ENCODE peak calls at places on chromosome 22, in six cellular contexts. B is right atrium auricular region, J is pancreas, U is keratinocyte, C is GM12865, O is Karpas-422. Y is an unnamed sample.
A peak's percentile ranks its signal among the peaks of the same experiment; 100 is the strongest.

GRCh38 chr22:46071451-46072029 is 78.8 kb upstream of the PPARA start:
- DNase-seq in J (peak; percentile 90), C (peak; percentile 83), U (no peak), B (peak; percentile 91), O (peak; percentile 94), Y (peak; percentile 17)

GRCh38 chr22:25903294-25903693 is 161.3 kb downstream of the MYO18B start:
- DNase-seq in U (no peak), C (peak; percentile 11), J (no peak), O (peak; percentile 76), B (no peak), Y (no peak)

GRCh38 chr22:45290410-45290936 is 5.7 kb downstream of the UPK3A start:
- DNase-seq in U (no peak), B (no peak), J (no peak), C (no peak), O (no peak), Y (no peak)

GRCh38 chr22:47116426-47117341 is 354.2 kb downstream of the TBC1D22A start:
- DNase-seq in C (no peak), B (no peak), O (no peak), U (no peak), J (peak; percentile 96), Y (no peak)

GRCh38 chr22:23305922-23306374 is 125.6 kb downstream of the BCR start:
- DNase-seq in O (peak; percentile 9), C (no peak), U (no peak), B (peak; percentile 92), J (no peak), Y (no peak)

GRCh38 chr22:31230871-31231621 is 18.9 kb downstream of the LIMK2 start:
- DNase-seq in C (peak; percentile 73), B (no peak), J (peak; percentile 62), U (no peak), O (peak; percentile 78), Y (peak; percentile 75)

GRCh38 chr22:35628732-35629131 is 11.6 kb upstream of the MB start:
- DNase-seq in C (no peak), O (peak; percentile 40), U (no peak), B (no peak), J (no peak), Y (no peak)

GRCh38 chr22:44823806-44824205 is 71.4 kb downstream of the ARHGAP8 start:
- DNase-seq in C (no peak), B (no peak), U (no peak), J (no peak), O (no peak), Y (no peak)

GRCh38 chr22:24165673-24166072 is 15.6 kb upstream of the SUSD2 start:
- DNase-seq in O (no peak), J (no peak), C (no peak), B (no peak), U (no peak), Y (no peak)

GRCh38 chr22:33803371-33803770 is 116.9 kb downstream of the LARGE1 start:
- DNase-seq in O (no peak), J (no peak), B (no peak), C (no peak), U (peak; percentile 73), Y (no peak)

GRCh38 chr22:41862160-41862529 is 29.2 kb downstream of the SREBF2 start:
- DNase-seq in U (no peak), J (no peak), O (peak; percentile 92), C (peak; percentile 85), B (no peak), Y (no peak)

GRCh38 chr22:41857160-41857859 is 24.4 kb downstream of the SREBF2 start:
- DNase-seq in B (no peak), C (peak; percentile 84), O (peak; percentile 84), U (peak; percentile 84), J (no peak), Y (peak; percentile 63)

GRCh38 chr22:41857860-41858199 is 24.9 kb downstream of the SREBF2 start:
- DNase-seq in J (no peak), U (no peak), B (no peak), C (no peak), O (no peak), Y (no peak)

GRCh38 chr22:41863472-41863871 is 30.6 kb downstream of the SREBF2 start:
- DNase-seq in U (no peak), J (no peak), O (no peak), B (no peak), C (no peak), Y (no peak)

DNA sequence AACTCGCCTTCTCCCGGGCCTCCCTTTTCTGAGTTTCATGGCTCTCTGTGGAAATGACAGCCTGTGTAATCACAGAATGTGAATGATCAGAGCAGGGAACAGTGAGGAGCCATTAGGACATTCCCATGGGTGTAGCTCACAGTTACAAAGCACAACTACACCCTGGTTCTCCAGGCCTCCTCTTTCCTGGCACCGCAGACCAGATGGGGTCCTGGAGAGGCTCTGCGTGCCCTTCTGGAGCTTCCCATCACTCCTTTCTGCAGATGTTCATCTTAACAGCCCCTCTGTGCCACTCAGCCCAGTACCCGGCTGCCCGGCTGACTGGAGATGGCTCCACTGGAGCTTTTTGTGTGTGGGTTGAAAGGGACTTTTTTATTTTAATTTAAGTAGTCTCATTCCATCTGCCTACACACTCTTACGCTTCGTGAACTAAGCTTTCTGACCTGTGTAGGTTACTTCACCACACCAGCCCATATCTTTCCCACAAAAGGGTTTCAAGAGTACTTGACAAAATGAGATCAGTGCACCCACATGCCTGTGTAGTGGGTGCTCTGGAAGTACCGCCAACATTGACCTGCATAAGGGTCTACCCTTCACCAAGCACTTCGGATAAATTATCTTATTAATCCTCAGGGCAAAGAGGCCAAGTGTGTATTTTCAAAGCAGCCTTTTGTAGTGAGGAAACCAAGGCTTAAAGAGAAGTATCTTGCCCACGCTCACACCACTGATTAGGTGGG is 29.8 kb downstream of the SREBF2 start:
- DNase-seq in J (no peak), B (no peak), C (peak; percentile 86), U (no peak), O (no peak), Y (peak; percentile 40)
- H3K4me3 ChIP-seq in J (no peak overlapping the region), B (no peak overlapping the region), C (peak overlapping the region; percentile 29), U (no peak overlapping the region), O (peak overlapping the region; percentile 48), Y (peak overlapping the region; percentile 75)

GRCh38 chr22:32355760-32356159 is 1.9 kb upstream of the RFPL3 start:
- DNase-seq in B (no peak), C (no peak), U (no peak), J (no peak), O (no peak), Y (no peak)

GRCh38 chr22:32352681-32353080 is 5.0 kb upstream of the RFPL3 start:
- DNase-seq in B (no peak), J (no peak), U (no peak), C (no peak), O (no peak), Y (no peak)

GRCh38 chr22:32353292-32353691 is 4.4 kb upstream of the RFPL3 start:
- DNase-seq in J (no peak), C (no peak), U (no peak), B (no peak), O (no peak), Y (no peak)

GRCh38 chr22:32354360-32355351 is 3.0 kb upstream of the RFPL3 start:
- DNase-seq in C (no peak), U (no peak), B (no peak), O (peak; percentile 50), J (no peak), Y (no peak)

GRCh38 chr22:32353840-32354239 is 3.8 kb upstream of the RFPL3 start:
- DNase-seq in U (no peak), C (no peak), O (no peak), B (no peak), J (no peak), Y (no peak)
- H3K4me3 ChIP-seq in U (no peak overlapping the region), C (no peak overlapping the region), O (no peak overlapping the region), B (peak overlapping the region; percentile 34), J (no peak overlapping the region), Y (no peak overlapping the region)

GRCh38 chr22:48826546-48826945 is 1001.1 kb downstream of the BRD1 start:
- DNase-seq in C (no peak), U (no peak), J (no peak), O (no peak), B (no peak), Y (no peak)
- H3K4me3 ChIP-seq in C (no peak overlapping the region), U (no peak overlapping the region), J (no peak overlapping the region), O (no peak overlapping the region), B (no peak overlapping the region), Y (no peak overlapping the region)

GRCh38 chr22:18063311-18063710 is 14.5 kb upstream of the PEX26 start:
- DNase-seq in U (peak; percentile 85), B (no peak), J (no peak), C (no peak), O (no peak), Y (no peak)
- H3K4me3 ChIP-seq in U (no peak overlapping the region), B (no peak overlapping the region), J (no peak overlapping the region), C (no peak overlapping the region), O (no peak overlapping the region), Y (no peak overlapping the region)

DNA sequence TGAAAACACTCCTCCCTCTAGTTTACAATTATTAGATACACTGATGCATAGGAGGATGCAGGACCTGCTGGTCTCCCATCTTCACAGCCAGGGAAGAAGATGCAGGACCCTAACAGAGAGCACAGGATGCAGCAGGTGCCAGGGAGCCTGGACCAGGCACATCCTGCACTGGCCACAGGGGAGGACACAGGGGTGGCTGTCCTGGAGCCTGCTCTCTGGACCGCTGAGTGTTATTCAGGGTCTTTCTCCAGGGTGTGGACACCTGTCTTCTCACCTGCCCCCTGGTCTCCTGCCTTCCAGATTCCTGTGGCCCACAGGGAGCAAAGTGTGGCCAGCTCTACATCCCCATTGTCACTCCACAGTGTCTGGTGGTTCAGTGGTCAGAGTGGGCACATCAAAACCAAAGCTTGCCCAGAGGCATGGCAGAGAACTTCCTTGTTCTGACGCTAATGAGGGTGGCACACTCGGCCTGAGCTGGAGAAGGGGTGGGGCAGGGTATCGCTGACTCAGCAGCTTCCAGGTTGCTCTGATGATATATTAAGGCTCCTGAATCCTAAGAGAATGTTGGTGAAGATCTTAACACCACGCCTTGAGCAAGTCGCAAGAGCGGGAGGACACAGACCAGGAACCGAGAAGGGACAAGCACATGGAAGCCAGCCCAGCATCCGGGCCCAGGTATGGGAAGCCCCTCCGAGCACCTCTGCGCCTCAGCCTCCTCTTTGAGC is at the start of gene APOBEC3A:
- DNase-seq in B (peak; percentile 65), C (no peak), J (no peak), U (no peak), O (no peak), Y (no peak)
- H3K4me3 ChIP-seq in B (no peak within 1 kb of the TSS), C (no peak within 1 kb of the TSS), J (no peak within 1 kb of the TSS), U (no peak within 1 kb of the TSS), O (no peak within 1 kb of the TSS), Y (no peak within 1 kb of the TSS)

Y was measured in CD4-positive, CD25-positive, alpha-beta regulatory T cell.